ENCODE peak calls at places on chromosomes 5 and 9, in six cellular contexts. One of them, this sample, is unnamed.
A peak's percentile ranks its signal among the peaks of the same experiment; 100 is the strongest.

GRCh38 chr9:115615821-115616665 is 498.1 kb upstream of the TNC start:
- DNase-seq in foreskin melanocyte: no peak
- DNase-seq in hippocampal formation: no peak
- DNase-seq in HS-5: peak; percentile 92
- DNase-seq in sciatic nerve: no peak
- DNase-seq in CD8-positive, alpha-beta T cell: no peak
- DNase-seq in this sample: peak; percentile 68

GRCh38 chr9:71895122-71895521 is 15.9 kb downstream of the ABHD17B start:
- DNase-seq in foreskin melanocyte: no peak
- DNase-seq in hippocampal formation: no peak
- DNase-seq in HS-5: no peak
- DNase-seq in sciatic nerve: no peak
- DNase-seq in CD8-positive, alpha-beta T cell: no peak
- DNase-seq in this sample: no peak

GRCh38 chr9:137916540-137916939 is 39.0 kb downstream of the CACNA1B start:
- DNase-seq in foreskin melanocyte: no peak
- DNase-seq in hippocampal formation: no peak
- DNase-seq in HS-5: no peak
- DNase-seq in sciatic nerve: no peak
- DNase-seq in CD8-positive, alpha-beta T cell: no peak
- DNase-seq in this sample: no peak

GRCh38 chr5:23014251-23014650 is 161.1 kb upstream of the CDH12 start:
- DNase-seq in foreskin melanocyte: no peak
- DNase-seq in hippocampal formation: no peak
- DNase-seq in HS-5: no peak
- DNase-seq in sciatic nerve: no peak
- DNase-seq in CD8-positive, alpha-beta T cell: no peak
- DNase-seq in this sample: no peak

GRCh38 chr5:180832638-180833068 is 28.4 kb downstream of the ZFP62 start:
- DNase-seq in foreskin melanocyte: no peak
- DNase-seq in hippocampal formation: no peak
- DNase-seq in HS-5: no peak
- DNase-seq in sciatic nerve: no peak
- DNase-seq in CD8-positive, alpha-beta T cell: peak; percentile 49
- DNase-seq in this sample: no peak

GRCh38 chr5:117255211-117256032 is 680.8 kb upstream of the SEMA6A start:
- DNase-seq in foreskin melanocyte: no peak
- DNase-seq in hippocampal formation: peak; percentile 45
- DNase-seq in HS-5: no peak
- DNase-seq in sciatic nerve: no peak
- DNase-seq in CD8-positive, alpha-beta T cell: no peak
- DNase-seq in this sample: no peak

GRCh38 chr9:136844766-136845464 is 2.6 kb downstream of the AJM1 start:
- DNase-seq in foreskin melanocyte: no peak
- DNase-seq in hippocampal formation: no peak
- DNase-seq in HS-5: no peak
- DNase-seq in sciatic nerve: no peak
- DNase-seq in CD8-positive, alpha-beta T cell: no peak
- DNase-seq in this sample: no peak

GRCh38 chr9:110126986-110127864 is 80.7 kb downstream of the C9orf152 start:
- DNase-seq in foreskin melanocyte: peak; percentile 68
- DNase-seq in hippocampal formation: no peak
- DNase-seq in HS-5: no peak
- DNase-seq in sciatic nerve: peak; percentile 83
- DNase-seq in CD8-positive, alpha-beta T cell: no peak
- DNase-seq in this sample: no peak

GRCh38 chr9:128340691-128341434 is 536 bp downstream of the SLC27A4 start:
- DNase-seq in foreskin melanocyte: no peak
- DNase-seq in hippocampal formation: no peak
- DNase-seq in HS-5: no peak
- DNase-seq in sciatic nerve: no peak
- DNase-seq in CD8-positive, alpha-beta T cell: no peak
- DNase-seq in this sample: no peak

GRCh38 chr5:7186818-7187217 is 209.1 kb upstream of the ADCY2 start:
- DNase-seq in foreskin melanocyte: no peak
- DNase-seq in hippocampal formation: no peak
- DNase-seq in HS-5: no peak
- DNase-seq in sciatic nerve: no peak
- DNase-seq in CD8-positive, alpha-beta T cell: no peak
- DNase-seq in this sample: no peak

GRCh38 chr5:59174248-59174844 is 591.5 kb downstream of the RAB3C start:
- DNase-seq in foreskin melanocyte: peak; percentile 45
- DNase-seq in hippocampal formation: peak; percentile 60
- DNase-seq in HS-5: no peak
- DNase-seq in sciatic nerve: no peak
- DNase-seq in CD8-positive, alpha-beta T cell: peak; percentile 33
- DNase-seq in this sample: peak; percentile 17

GRCh38 chr5:45417285-45417996 is 278.7 kb downstream of the HCN1 start:
- DNase-seq in foreskin melanocyte: no peak
- DNase-seq in hippocampal formation: no peak
- DNase-seq in HS-5: no peak
- DNase-seq in sciatic nerve: no peak
- DNase-seq in CD8-positive, alpha-beta T cell: no peak
- DNase-seq in this sample: no peak

GRCh38 chr9:137986268-137987099 is 108.9 kb downstream of the CACNA1B start:
- DNase-seq in foreskin melanocyte: no peak
- DNase-seq in hippocampal formation: no peak
- DNase-seq in HS-5: no peak
- DNase-seq in sciatic nerve: no peak
- DNase-seq in CD8-positive, alpha-beta T cell: no peak
- DNase-seq in this sample: no peak

GRCh38 chr9:128045876-128046275 is 21.2 kb downstream of the NAIF1 start:
- DNase-seq in foreskin melanocyte: no peak
- DNase-seq in hippocampal formation: no peak
- DNase-seq in HS-5: no peak
- DNase-seq in sciatic nerve: no peak
- DNase-seq in CD8-positive, alpha-beta T cell: no peak
- DNase-seq in this sample: no peak

This sample was measured in HS-27A.